ENCODE peak calls at places on chromosome 1, in five cellular contexts. One of them, this sample, is unnamed.

GRCh38 chr1:63557365-63557987 is 34.2 kb downstream of the EFCAB7 start:
- DNase-seq in NCI-H748 treated with DMSO at 0.1 percent for 48 hours: no peak
- DNase-seq in AML-193: peak; percentile 47
- DNase-seq in nephron progenitor cell: peak; percentile 45
- DNase-seq in heart left ventricle: no peak
- DNase-seq in this sample: peak; percentile 59

GRCh38 chr1:55775007-55775406 is 559.8 kb upstream of the USP24 start:
- DNase-seq in nephron progenitor cell: no peak
- DNase-seq in AML-193: no peak
- DNase-seq in NCI-H748 treated with DMSO at 0.1 percent for 48 hours: no peak
- DNase-seq in heart left ventricle: no peak
- DNase-seq in this sample: no peak

GRCh38 chr1:151461694-151462093 is 2.4 kb upstream of the POGZ start:
- DNase-seq in NCI-H748 treated with DMSO at 0.1 percent for 48 hours: no peak
- DNase-seq in nephron progenitor cell: no peak
- DNase-seq in heart left ventricle: no peak
- DNase-seq in AML-193: no peak
- DNase-seq in this sample: no peak

GRCh38 chr1:24702511-24703293 is 42.5 kb upstream of the CLIC4 start:
- DNase-seq in nephron progenitor cell: no peak
- DNase-seq in heart left ventricle: peak; percentile 65
- DNase-seq in NCI-H748 treated with DMSO at 0.1 percent for 48 hours: no peak
- DNase-seq in AML-193: no peak
- DNase-seq in this sample: no peak

GRCh38 chr1:12708956-12709555 is 6.9 kb upstream of the AADACL3 start:
- DNase-seq in AML-193: peak; percentile 3
- DNase-seq in NCI-H748 treated with DMSO at 0.1 percent for 48 hours: no peak
- DNase-seq in heart left ventricle: no peak
- DNase-seq in nephron progenitor cell: no peak
- DNase-seq in this sample: no peak

GRCh38 chr1:202547215-202547614 is 163.0 kb downstream of the SYT2 start:
- DNase-seq in nephron progenitor cell: no peak
- DNase-seq in NCI-H748 treated with DMSO at 0.1 percent for 48 hours: no peak
- DNase-seq in heart left ventricle: no peak
- DNase-seq in AML-193: no peak
- DNase-seq in this sample: no peak

GRCh38 chr1:28343405-28343804 is 14.6 kb downstream of the MED18 start:
- DNase-seq in NCI-H748 treated with DMSO at 0.1 percent for 48 hours: no peak
- DNase-seq in nephron progenitor cell: no peak
- DNase-seq in heart left ventricle: no peak
- DNase-seq in AML-193: no peak
- DNase-seq in this sample: no peak

GRCh38 chr1:24828887-24829192 is 83.6 kb downstream of the CLIC4 start:
- DNase-seq in nephron progenitor cell: no peak
- DNase-seq in NCI-H748 treated with DMSO at 0.1 percent for 48 hours: peak; percentile 66
- DNase-seq in AML-193: no peak
- DNase-seq in heart left ventricle: no peak
- DNase-seq in this sample: no peak

GRCh38 chr1:152962876-152963415 is 7.5 kb upstream of the SPRR4 start:
- DNase-seq in NCI-H748 treated with DMSO at 0.1 percent for 48 hours: no peak
- DNase-seq in AML-193: no peak
- DNase-seq in nephron progenitor cell: no peak
- DNase-seq in heart left ventricle: no peak
- DNase-seq in this sample: no peak

GRCh38 chr1:88731475-88731874 is 47.4 kb downstream of the PKN2 start:
- DNase-seq in heart left ventricle: no peak
- DNase-seq in NCI-H748 treated with DMSO at 0.1 percent for 48 hours: no peak
- DNase-seq in AML-193: no peak
- DNase-seq in nephron progenitor cell: no peak
- DNase-seq in this sample: no peak

This sample was measured in endothelial cell.